ENCODE peak calls at places on chromosomes 16 and 17, in four cellular contexts. X is pancreas, T is AG04450, K is gastrocnemius medialis. S is an unnamed sample.
A peak's percentile ranks its signal among the peaks of the same experiment; 100 is the strongest.

GRCh38 chr17:72472116-72472515 is 351.3 kb downstream of the SOX9 start:
- DNase-seq in T (no peak), X (no peak), K (no peak), S (no peak)

GRCh38 chr17:49444384-49444783 is 29.7 kb upstream of the PHB1 start:
- DNase-seq in T (no peak), K (no peak), X (no peak), S (no peak)

GRCh38 chr17:19996502-19996901 is 12.7 kb upstream of the SPECC1 start:
- DNase-seq in X (no peak), K (no peak), T (no peak), S (no peak)

GRCh38 chr17:29929006-29929543 is 953 bp downstream of the SSH2 start:
- DNase-seq in T (no peak), X (no peak), K (no peak), S (no peak)

GRCh38 chr17:29573558-29573870 is 5.0 kb downstream of the TP53I13 start:
- DNase-seq in K (no peak), X (peak; percentile 60), T (no peak), S (no peak)

GRCh38 chr16:87459027-87459426 is 33.8 kb downstream of the ZCCHC14 start:
- DNase-seq in K (no peak), X (no peak), T (no peak), S (no peak)

GRCh38 chr16:64579712-64580111 is 542.2 kb downstream of the CDH11 start:
- DNase-seq in X (no peak), K (no peak), T (no peak), S (no peak)

GRCh38 chr16:74372369-74372768 is 3.7 kb upstream of the NPIPB15 start:
- DNase-seq in K (no peak), X (no peak), T (no peak), S (no peak)

GRCh38 chr16:89303604-89304003 is 86.1 kb downstream of the ZNF778 start:
- DNase-seq in X (peak; percentile 30), K (no peak), T (no peak), S (no peak)

GRCh38 chr16:30491229-30491628 is 18.7 kb downstream of the ITGAL start:
- DNase-seq in K (no peak), T (no peak), X (no peak), S (no peak)

GRCh38 chr16:80175011-80175410 is 365.8 kb upstream of the DYNLRB2 start:
- DNase-seq in X (no peak), K (no peak), T (no peak), S (no peak)

S was measured in GOT3.